ENCODE peak calls at places on chromosomes 1 and 21, in ten cellular contexts. D is stomach, Q is A549, P is K562, I is suprapubic skin, U is tibial nerve, C is sigmoid colon, A is esophagus muscularis mucosa, N is H1, O is ovary. B is an unnamed sample.

GRCh38 chr1:63323866-63324778 is 1.8 kb downstream of the FOXD3 start:
- DNase-seq in D (no peak), Q (no peak), P (no peak), I (no peak), U (no peak), C (no peak), A (no peak), N (peak), O (no peak), B (no peak)

GRCh38 chr1:183180213-183180612 is 5.9 kb upstream of the LAMC2 start:
- DNase-seq in D (peak), Q (peak), P (no peak), I (peak), U (no peak), C (peak), A (no peak), N (no peak), O (peak), B (no peak)

GRCh38 chr1:82366694-82367093 is 566.0 kb downstream of the ADGRL2 start:
- DNase-seq in D (no peak), Q (no peak), P (no peak), I (no peak), U (no peak), C (no peak), A (no peak), N (no peak), O (no peak), B (no peak)

GRCh38 chr1:46517932-46518498 is 28.4 kb downstream of the DMBX1 start:
- DNase-seq in D (no peak), Q (no peak), P (no peak), I (no peak), U (no peak), C (no peak), A (no peak), N (no peak), O (no peak), B (no peak)

GRCh38 chr1:76901158-76901767 is 34.0 kb downstream of the ST6GALNAC5 start:
- DNase-seq in D (no peak), Q (peak), P (peak), I (no peak), U (no peak), C (no peak), A (no peak), N (peak), O (peak), B (peak)

GRCh38 chr1:150567717-150568561 is 11.5 kb downstream of the MCL1 start:
- DNase-seq in D (peak), Q (peak), P (peak), I (peak), U (peak), C (peak), A (no peak), N (peak), O (peak), B (peak)

GRCh38 chr1:31064685-31065309 is 720 bp downstream of the PUM1 start:
- DNase-seq in D (no peak), Q (peak), P (peak), I (no peak), U (no peak), C (no peak), A (no peak), N (no peak), O (no peak), B (no peak)

GRCh38 chr1:205782627-205783470 is 7.6 kb upstream of the RAB29 start:
- DNase-seq in D (no peak), Q (no peak), P (no peak), I (no peak), U (no peak), C (no peak), A (no peak), N (no peak), O (no peak), B (no peak)

GRCh38 chr1:192943108-192943507 is 116.1 kb downstream of the UCHL5 start:
- DNase-seq in D (no peak), Q (no peak), P (no peak), I (no peak), U (no peak), C (no peak), A (no peak), N (no peak), O (no peak), B (no peak)

GRCh38 chr21:45506241-45506817 is 35.9 kb downstream of the SLC19A1 start:
- DNase-seq in D (no peak), Q (no peak), P (no peak), I (peak), U (no peak), C (peak), A (no peak), N (no peak), O (peak), B (peak)

GRCh38 chr1:65254320-65255087 is 54.8 kb upstream of the DNAJC6 start:
- DNase-seq in D (peak), Q (peak), P (peak), I (peak), U (peak), C (peak), A (peak), N (peak), O (peak), B (peak)
- TF ChIP-seq POLR2A in D (no peak), Q (peak), P (no peak), I (no peak), U (peak), C (no peak), A (no peak), N (no peak), O (no peak), B (peak)

GRCh38 chr1:40944841-40945430 is 34.6 kb upstream of the CTPS1 start:
- DNase-seq in D (peak), Q (no peak), P (no peak), I (no peak), U (no peak), C (peak), A (no peak), N (no peak), O (peak), B (no peak)

GRCh38 chr1:40944326-40944725 is 35.2 kb upstream of the CTPS1 start:
- DNase-seq in D (no peak), Q (peak), P (no peak), I (peak), U (no peak), C (peak), A (no peak), N (no peak), O (peak), B (no peak)

GRCh38 chr1:40938393-40938792 is 41.1 kb upstream of the CTPS1 start:
- DNase-seq in D (no peak), Q (no peak), P (no peak), I (peak), U (no peak), C (peak), A (no peak), N (no peak), O (no peak), B (no peak)

GRCh38 chr1:40936878-40937484 is 42.5 kb upstream of the CTPS1 start:
- DNase-seq in D (no peak), Q (no peak), P (no peak), I (no peak), U (no peak), C (no peak), A (no peak), N (no peak), O (no peak), B (no peak)

DNA sequence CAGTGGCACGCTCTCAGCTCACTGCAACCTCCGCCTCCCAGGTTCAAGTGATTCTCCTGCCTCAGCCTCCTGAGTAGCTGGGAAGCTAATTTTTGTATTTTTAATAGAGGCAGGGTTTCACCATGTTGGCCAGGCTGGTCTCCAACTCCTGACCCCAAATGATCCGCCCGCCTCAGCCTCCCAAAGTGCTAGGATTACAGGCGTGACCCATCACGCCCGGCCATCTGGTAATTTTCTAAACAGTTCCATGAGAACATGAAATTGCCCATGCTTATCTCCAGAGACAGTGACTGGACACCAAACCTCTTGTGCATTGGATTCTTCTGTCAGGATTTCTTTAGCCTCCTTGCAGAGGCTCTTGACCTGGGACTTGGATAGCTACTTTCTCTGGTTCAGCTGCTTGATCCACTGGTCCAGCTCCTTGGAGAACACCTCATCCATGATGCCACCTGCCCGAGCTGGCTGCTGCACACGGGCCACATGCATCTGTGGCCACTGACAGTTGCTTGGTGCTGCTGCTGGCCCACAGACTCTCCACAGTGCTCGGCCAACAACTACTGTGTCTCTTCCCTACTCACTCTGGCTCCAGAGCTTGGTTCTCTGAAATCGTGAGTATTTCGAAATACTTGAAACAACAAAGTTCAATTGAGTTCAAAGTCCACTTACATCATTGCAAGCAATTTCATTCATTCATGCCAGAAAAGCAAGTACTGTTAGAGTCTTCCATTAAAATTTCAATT is 40.0 kb upstream of the CTPS1 start:
- DNase-seq in D (no peak), Q (no peak), P (peak), I (peak), U (no peak), C (peak), A (no peak), N (no peak), O (peak), B (no peak)
- TF ChIP-seq EP300 in D (no peak), Q (no peak), P (peak), I (no peak), U (peak), C (no peak), A (no peak), N (no peak), O (no peak), B (no peak)

DNA sequence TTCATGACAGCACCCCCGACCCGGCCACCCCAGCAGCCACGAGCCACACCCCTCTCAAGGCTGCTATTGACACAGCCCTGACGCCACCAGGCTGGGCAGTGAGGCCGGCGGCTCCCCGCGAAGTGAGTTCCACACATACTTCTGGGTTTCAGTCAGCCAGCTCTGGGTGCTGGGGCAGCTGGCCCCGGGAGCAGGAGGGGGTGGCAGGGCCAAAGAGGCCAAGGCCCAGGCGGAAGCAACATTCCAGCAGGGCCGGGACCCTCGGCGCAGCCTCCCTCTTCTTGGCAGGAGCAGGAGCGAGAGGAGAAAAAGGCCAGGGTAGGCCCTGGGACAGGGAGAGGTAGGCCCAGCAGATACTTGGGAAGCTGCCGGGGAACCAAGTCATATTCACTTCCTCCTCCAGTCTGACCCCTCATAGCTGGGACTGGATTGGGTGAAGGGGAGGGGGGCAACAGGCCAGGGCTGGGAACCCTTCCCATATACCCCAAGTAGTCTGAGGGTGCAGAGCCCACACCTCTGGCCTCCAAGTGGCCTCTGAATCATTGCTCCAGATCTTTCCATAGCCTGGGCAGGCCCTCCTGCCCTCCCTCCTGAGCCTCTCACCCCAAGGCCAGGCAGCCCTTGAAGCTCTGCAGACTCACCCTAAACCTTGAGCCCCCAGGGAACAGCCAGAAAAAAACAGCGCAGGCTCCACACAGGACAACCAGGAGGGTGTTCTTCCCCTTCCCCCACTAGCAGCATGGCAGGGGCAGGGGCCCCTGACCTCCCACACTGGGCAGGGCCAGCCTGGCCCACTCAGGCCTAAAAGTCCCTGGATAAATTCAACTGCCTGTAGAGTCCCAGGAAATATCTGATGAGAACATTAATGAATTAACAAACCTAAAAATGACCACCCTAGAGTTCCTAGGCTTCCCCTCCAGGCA is 5.7 kb downstream of the HSPG2 start:
- DNase-seq in D (peak), Q (peak), P (no peak), I (no peak), U (peak), C (peak), A (no peak), N (no peak), O (peak), B (peak)
- TF ChIP-seq POLR2A in D (no peak), Q (no peak), P (no peak), I (no peak), U (no peak), C (no peak), A (no peak), N (no peak), O (no peak), B (peak)

DNA sequence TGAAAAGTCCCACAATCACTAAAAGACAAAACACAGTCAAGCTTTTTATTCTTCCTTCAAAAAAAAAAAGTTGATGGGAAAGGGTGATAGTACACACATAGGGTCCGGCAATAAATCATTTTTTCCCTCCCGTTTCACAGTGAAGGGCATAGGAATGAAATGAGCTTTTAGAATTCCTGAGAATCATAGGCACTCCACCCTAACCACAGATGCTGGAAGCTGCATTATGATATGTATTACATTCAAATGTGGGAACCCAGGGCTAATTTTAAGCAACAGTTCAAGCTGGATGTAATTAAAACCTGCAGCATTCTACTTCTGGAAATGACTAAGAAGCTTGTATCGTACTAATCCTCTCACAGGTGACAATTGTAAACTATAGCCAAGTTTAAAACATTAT is 75.7 kb upstream of the KCNJ15 start:
- DNase-seq in D (no peak), Q (no peak), P (no peak), I (no peak), U (no peak), C (no peak), A (peak), N (no peak), O (no peak), B (no peak)
- TF ChIP-seq EP300 in D (no peak), Q (no peak), P (no peak), I (no peak), U (no peak), C (no peak), A (no peak), N (no peak), O (no peak), B (no peak)

GRCh38 chr1:155004352-155005075 is 1.9 kb downstream of the ZBTB7B start:
- DNase-seq in D (no peak), Q (no peak), P (no peak), I (no peak), U (no peak), C (no peak), A (no peak), N (no peak), O (no peak), B (no peak)

GRCh38 chr1:155003227-155003765 is 694 bp downstream of the ZBTB7B start:
- DNase-seq in D (no peak), Q (no peak), P (peak), I (no peak), U (no peak), C (no peak), A (no peak), N (no peak), O (peak), B (no peak)

GRCh38 chr1:155005076-155005971 is 2.7 kb downstream of the ZBTB7B start:
- DNase-seq in D (peak), Q (no peak), P (no peak), I (no peak), U (no peak), C (peak), A (no peak), N (no peak), O (no peak), B (peak)

GRCh38 chr1:155002479-155003226 is at the start of gene ZBTB7B:
- DNase-seq in D (peak), Q (no peak), P (peak), I (no peak), U (no peak), C (no peak), A (no peak), N (no peak), O (peak), B (peak)

DNA sequence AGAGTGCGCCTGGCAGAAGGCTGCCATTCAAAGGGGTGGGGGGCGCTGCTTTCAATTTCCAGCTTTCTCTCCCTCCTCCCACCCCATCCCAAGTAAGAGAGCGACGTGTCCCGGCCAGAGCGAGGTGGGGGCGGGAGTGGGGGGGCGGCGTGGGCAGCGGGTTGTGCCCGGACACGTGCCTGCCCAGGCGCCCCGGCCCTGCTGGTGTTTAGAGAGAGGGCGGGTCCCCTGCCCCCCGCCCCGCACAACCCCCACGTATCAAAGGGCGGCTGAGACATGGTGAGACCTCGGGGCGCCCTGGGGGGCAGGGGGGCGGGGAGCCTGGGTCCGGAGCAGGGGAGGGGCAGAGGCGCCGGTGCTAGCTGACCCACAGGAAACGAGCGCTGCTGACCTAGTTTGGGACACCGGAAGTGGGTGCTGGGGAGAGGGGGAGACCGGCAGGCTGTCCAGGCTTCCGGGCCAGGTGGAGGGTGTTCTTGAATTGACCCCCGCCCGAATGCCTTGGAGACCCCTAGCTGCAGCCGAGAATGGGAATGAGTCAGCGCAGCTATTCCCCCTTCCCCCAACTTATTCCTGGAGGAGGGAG is 1.3 kb downstream of the ZBTB7B start:
- DNase-seq in D (peak), Q (no peak), P (peak), I (no peak), U (peak), C (peak), A (no peak), N (peak), O (peak), B (peak)
- TF ChIP-seq POLR2A in D (no peak), Q (no peak), P (no peak), I (no peak), U (no peak), C (no peak), A (peak), N (no peak), O (peak), B (no peak)

DNA sequence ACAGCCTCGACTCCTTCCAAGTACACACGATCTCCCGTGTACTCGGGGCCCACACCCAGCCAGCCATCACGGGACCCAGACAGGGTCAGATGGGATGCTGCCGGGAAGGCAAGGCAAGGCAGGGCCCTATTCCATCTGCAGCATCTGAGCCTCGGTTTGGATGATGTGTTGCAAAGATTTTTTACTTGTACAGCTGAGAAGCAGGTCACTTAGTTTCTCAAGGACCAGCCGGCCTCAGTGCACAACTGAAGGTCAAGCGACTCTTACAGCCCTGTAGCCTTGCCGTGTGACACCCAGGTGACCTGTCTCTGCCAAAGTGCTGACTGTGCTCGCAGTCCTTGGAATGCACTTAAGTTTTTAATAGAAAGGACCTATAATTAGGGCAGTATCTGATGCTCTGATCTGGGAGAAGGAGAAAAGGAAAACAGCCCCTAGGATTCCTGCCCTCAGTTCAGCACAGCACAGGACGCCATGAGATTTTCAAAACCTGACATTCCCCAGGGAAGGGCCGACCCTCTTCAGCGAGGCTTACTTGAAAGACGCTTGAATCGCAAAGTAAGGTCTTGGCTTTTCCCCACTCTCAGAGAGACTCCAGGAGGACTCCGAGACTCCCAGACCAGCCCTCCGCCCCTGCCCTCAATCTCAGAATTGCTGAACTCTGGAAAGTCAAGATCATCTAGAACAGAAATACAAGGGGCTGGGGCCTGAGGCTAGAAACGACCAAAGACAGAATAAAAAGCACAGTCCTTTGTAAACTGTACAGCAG is 1.3 kb downstream of the GPR157 start:
- DNase-seq in D (no peak), Q (no peak), P (no peak), I (no peak), U (no peak), C (no peak), A (no peak), N (no peak), O (no peak), B (no peak)
- TF ChIP-seq EP300 in D (no peak), Q (no peak), P (no peak), I (no peak), U (no peak), C (no peak), A (no peak), N (no peak), O (no peak), B (no peak)

DNA sequence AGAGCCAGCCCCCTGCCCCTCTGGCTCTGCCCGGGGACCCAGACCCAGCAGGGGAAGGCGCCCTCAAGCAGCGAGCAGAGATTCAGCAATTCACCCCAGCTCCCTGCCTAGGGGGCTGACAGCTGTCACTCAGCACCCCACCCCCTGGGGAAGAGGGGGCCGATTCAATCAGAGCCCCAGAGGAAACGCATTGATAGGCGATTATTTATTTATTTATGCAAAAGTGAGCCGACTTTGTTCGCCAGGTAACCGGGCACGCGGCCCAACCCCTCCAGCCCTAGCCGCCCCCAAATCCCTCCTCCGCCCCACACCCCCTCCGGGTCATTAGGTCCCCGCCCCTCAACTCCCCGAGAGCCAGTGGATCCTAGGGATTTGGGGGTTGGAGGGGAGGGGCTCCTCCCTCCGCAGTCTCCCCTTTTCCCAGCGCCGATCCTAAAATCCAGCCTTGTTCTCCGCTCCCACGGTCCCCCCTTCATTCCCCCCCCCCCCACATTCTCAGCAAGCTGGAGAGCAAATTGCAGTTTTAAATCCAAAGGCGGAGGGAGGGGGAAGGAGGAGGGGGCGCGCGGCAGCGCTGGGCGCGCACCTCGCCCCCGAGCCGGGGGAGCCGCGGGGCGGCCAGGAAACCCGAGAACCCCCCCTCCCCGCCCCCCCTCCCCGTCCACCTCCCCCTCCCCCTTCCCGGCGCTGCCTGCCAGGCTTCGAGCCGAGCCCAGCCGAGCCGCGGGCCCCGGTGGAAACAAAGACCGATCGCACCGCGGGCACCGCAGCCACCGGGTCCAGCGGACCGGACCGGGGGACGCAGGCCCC is 1.2 kb downstream of the AHDC1 start:
- DNase-seq in D (peak), Q (peak), P (peak), I (peak), U (peak), C (peak), A (no peak), N (peak), O (peak), B (peak)
- TF ChIP-seq POLR2A in D (no peak), Q (no peak), P (no peak), I (no peak), U (no peak), C (no peak), A (no peak), N (no peak), O (no peak), B (no peak)